ENCODE peak calls at places on chromosomes 16 and 17, in six cellular contexts. One of them, this sample, is unnamed.

GRCh38 chr16:77223184-77223583 is 24.0 kb downstream of the SYCE1L start:
- DNase-seq in H1: peak
- DNase-seq in psoas muscle: no peak
- DNase-seq in testis: peak
- DNase-seq in PC-9: no peak
- DNase-seq in activated B cell treated with CpG ODN at 0.5 μM for 24 hours: no peak
- DNase-seq in this sample: no peak

GRCh38 chr16:12463961-12464360 is 339.7 kb downstream of the CPPED1 start:
- DNase-seq in H1: no peak
- DNase-seq in psoas muscle: no peak
- DNase-seq in testis: no peak
- DNase-seq in PC-9: no peak
- DNase-seq in activated B cell treated with CpG ODN at 0.5 μM for 24 hours: no peak
- DNase-seq in this sample: no peak

GRCh38 chr16:51953541-51953940 is 593.4 kb downstream of the TOX3 start:
- DNase-seq in H1: no peak
- DNase-seq in psoas muscle: no peak
- DNase-seq in testis: no peak
- DNase-seq in PC-9: no peak
- DNase-seq in activated B cell treated with CpG ODN at 0.5 μM for 24 hours: no peak
- DNase-seq in this sample: no peak

GRCh38 chr16:57271063-57271345 is 13.5 kb downstream of the PLLP start:
- DNase-seq in H1: no peak
- DNase-seq in psoas muscle: no peak
- DNase-seq in testis: no peak
- DNase-seq in PC-9: no peak
- DNase-seq in activated B cell treated with CpG ODN at 0.5 μM for 24 hours: no peak
- DNase-seq in this sample: no peak

GRCh38 chr16:51392651-51393187 is 241.6 kb upstream of the SALL1 start:
- DNase-seq in H1: peak
- DNase-seq in psoas muscle: peak
- DNase-seq in testis: no peak
- DNase-seq in PC-9: no peak
- DNase-seq in activated B cell treated with CpG ODN at 0.5 μM for 24 hours: no peak
- DNase-seq in this sample: no peak

GRCh38 chr16:80614908-80615696 is 74.3 kb downstream of the DYNLRB2 start:
- DNase-seq in H1: peak
- DNase-seq in psoas muscle: no peak
- DNase-seq in testis: no peak
- DNase-seq in PC-9: no peak
- DNase-seq in activated B cell treated with CpG ODN at 0.5 μM for 24 hours: no peak
- DNase-seq in this sample: no peak

GRCh38 chr16:4303973-4304372 is 11.9 kb upstream of the GLIS2 start:
- DNase-seq in H1: no peak
- DNase-seq in psoas muscle: no peak
- DNase-seq in testis: no peak
- DNase-seq in PC-9: no peak
- DNase-seq in activated B cell treated with CpG ODN at 0.5 μM for 24 hours: no peak
- DNase-seq in this sample: no peak

GRCh38 chr16:88383401-88384221 is 852 bp downstream of the ZNF469 start:
- DNase-seq in H1: no peak
- DNase-seq in psoas muscle: peak
- DNase-seq in testis: peak
- DNase-seq in PC-9: peak
- DNase-seq in activated B cell treated with CpG ODN at 0.5 μM for 24 hours: peak
- DNase-seq in this sample: peak

GRCh38 chr17:18855831-18856624 is 1.9 kb upstream of the PRPSAP2 start:
- DNase-seq in H1: peak
- DNase-seq in psoas muscle: peak
- DNase-seq in testis: peak
- DNase-seq in PC-9: peak
- DNase-seq in activated B cell treated with CpG ODN at 0.5 μM for 24 hours: peak
- DNase-seq in this sample: peak

GRCh38 chr17:78820841-78821240 is 19.8 kb downstream of the USP36 start:
- DNase-seq in H1: no peak
- DNase-seq in psoas muscle: peak
- DNase-seq in testis: no peak
- DNase-seq in PC-9: no peak
- DNase-seq in activated B cell treated with CpG ODN at 0.5 μM for 24 hours: no peak
- DNase-seq in this sample: no peak

GRCh38 chr17:3950584-3950983 is 13.7 kb downstream of the ATP2A3 start:
- DNase-seq in H1: no peak
- DNase-seq in psoas muscle: no peak
- DNase-seq in testis: no peak
- DNase-seq in PC-9: no peak
- DNase-seq in activated B cell treated with CpG ODN at 0.5 μM for 24 hours: no peak
- DNase-seq in this sample: no peak

GRCh38 chr16:73778872-73779271 is 517.7 kb upstream of the PSMD7 start:
- DNase-seq in H1: no peak
- DNase-seq in psoas muscle: no peak
- DNase-seq in testis: no peak
- DNase-seq in PC-9: no peak
- DNase-seq in activated B cell treated with CpG ODN at 0.5 μM for 24 hours: no peak
- DNase-seq in this sample: no peak

GRCh38 chr17:32596666-32597065 is 109.9 kb downstream of the CDK5R1 start:
- DNase-seq in H1: no peak
- DNase-seq in psoas muscle: no peak
- DNase-seq in testis: no peak
- DNase-seq in PC-9: no peak
- DNase-seq in activated B cell treated with CpG ODN at 0.5 μM for 24 hours: no peak
- DNase-seq in this sample: no peak

GRCh38 chr17:58308173-58308984 is 20.2 kb downstream of the TSPOAP1 start:
- DNase-seq in H1: peak
- DNase-seq in psoas muscle: no peak
- DNase-seq in testis: no peak
- DNase-seq in PC-9: no peak
- DNase-seq in activated B cell treated with CpG ODN at 0.5 μM for 24 hours: no peak
- DNase-seq in this sample: no peak

GRCh38 chr16:78809535-78809934 is 710.1 kb downstream of the WWOX start:
- DNase-seq in H1: no peak
- DNase-seq in psoas muscle: no peak
- DNase-seq in testis: no peak
- DNase-seq in PC-9: no peak
- DNase-seq in activated B cell treated with CpG ODN at 0.5 μM for 24 hours: no peak
- DNase-seq in this sample: no peak

GRCh38 chr16:57993452-57993851 is 7.0 kb downstream of the ZNF319 start:
- DNase-seq in H1: no peak
- DNase-seq in psoas muscle: no peak
- DNase-seq in testis: no peak
- DNase-seq in PC-9: peak
- DNase-seq in activated B cell treated with CpG ODN at 0.5 μM for 24 hours: no peak
- DNase-seq in this sample: no peak

GRCh38 chr16:1003551-1004347 is 22.2 kb downstream of the SOX8 start:
- DNase-seq in H1: no peak
- DNase-seq in psoas muscle: no peak
- DNase-seq in testis: no peak
- DNase-seq in PC-9: no peak
- DNase-seq in activated B cell treated with CpG ODN at 0.5 μM for 24 hours: no peak
- DNase-seq in this sample: no peak

GRCh38 chr16:27646811-27647210 is 96.9 kb downstream of the KATNIP start:
- DNase-seq in H1: no peak
- DNase-seq in psoas muscle: no peak
- DNase-seq in testis: no peak
- DNase-seq in PC-9: no peak
- DNase-seq in activated B cell treated with CpG ODN at 0.5 μM for 24 hours: no peak
- DNase-seq in this sample: no peak

GRCh38 chr16:82814059-82814458 is 187.3 kb downstream of the CDH13 start:
- DNase-seq in H1: no peak
- DNase-seq in psoas muscle: no peak
- DNase-seq in testis: no peak
- DNase-seq in PC-9: no peak
- DNase-seq in activated B cell treated with CpG ODN at 0.5 μM for 24 hours: no peak
- DNase-seq in this sample: no peak

GRCh38 chr16:88274847-88275246 is 107.9 kb upstream of the ZNF469 start:
- DNase-seq in H1: no peak
- DNase-seq in psoas muscle: peak
- DNase-seq in testis: no peak
- DNase-seq in PC-9: no peak
- DNase-seq in activated B cell treated with CpG ODN at 0.5 μM for 24 hours: no peak
- DNase-seq in this sample: no peak

GRCh38 chr17:21388066-21388465 is 11.9 kb downstream of the KCNJ12 start:
- DNase-seq in H1: no peak
- DNase-seq in psoas muscle: peak
- DNase-seq in testis: no peak
- DNase-seq in PC-9: no peak
- DNase-seq in activated B cell treated with CpG ODN at 0.5 μM for 24 hours: no peak
- DNase-seq in this sample: peak

GRCh38 chr17:66967867-66968543 is 3.5 kb downstream of the CACNG4 start:
- DNase-seq in H1: no peak
- DNase-seq in psoas muscle: no peak
- DNase-seq in testis: no peak
- DNase-seq in PC-9: no peak
- DNase-seq in activated B cell treated with CpG ODN at 0.5 μM for 24 hours: no peak
- DNase-seq in this sample: no peak

GRCh38 chr17:20116683-20117309 is 107.6 kb downstream of the SPECC1 start:
- DNase-seq in H1: no peak
- DNase-seq in psoas muscle: no peak
- DNase-seq in testis: peak
- DNase-seq in PC-9: peak
- DNase-seq in activated B cell treated with CpG ODN at 0.5 μM for 24 hours: peak
- DNase-seq in this sample: no peak

GRCh38 chr16:2471016-2471652 is at the start of gene NTN3:
- DNase-seq in H1: peak
- DNase-seq in psoas muscle: no peak
- DNase-seq in testis: no peak
- DNase-seq in PC-9: peak
- DNase-seq in activated B cell treated with CpG ODN at 0.5 μM for 24 hours: no peak
- DNase-seq in this sample: no peak

GRCh38 chr17:80349437-80350160 is 65.4 kb upstream of the ENDOV start:
- DNase-seq in H1: no peak
- DNase-seq in psoas muscle: peak
- DNase-seq in testis: no peak
- DNase-seq in PC-9: no peak
- DNase-seq in activated B cell treated with CpG ODN at 0.5 μM for 24 hours: no peak
- DNase-seq in this sample: no peak

GRCh38 chr17:58231644-58232043 is 6.7 kb upstream of the LPO start:
- DNase-seq in H1: no peak
- DNase-seq in psoas muscle: no peak
- DNase-seq in testis: no peak
- DNase-seq in PC-9: no peak
- DNase-seq in activated B cell treated with CpG ODN at 0.5 μM for 24 hours: no peak
- DNase-seq in this sample: no peak

GRCh38 chr17:42608692-42609181 is 437 bp downstream of the RETREG3 start:
- DNase-seq in H1: no peak
- DNase-seq in psoas muscle: peak
- DNase-seq in testis: no peak
- DNase-seq in PC-9: no peak
- DNase-seq in activated B cell treated with CpG ODN at 0.5 μM for 24 hours: no peak
- DNase-seq in this sample: no peak

GRCh38 chr16:66483689-66484452 is 56.8 kb downstream of the BEAN1 start:
- DNase-seq in H1: peak
- DNase-seq in psoas muscle: peak
- DNase-seq in testis: peak
- DNase-seq in PC-9: peak
- DNase-seq in activated B cell treated with CpG ODN at 0.5 μM for 24 hours: peak
- DNase-seq in this sample: peak

GRCh38 chr17:47895856-47896671 is at the start of gene SP2:
- DNase-seq in H1: peak
- DNase-seq in psoas muscle: peak
- DNase-seq in testis: peak
- DNase-seq in PC-9: peak
- DNase-seq in activated B cell treated with CpG ODN at 0.5 μM for 24 hours: peak
- DNase-seq in this sample: peak
- TF ChIP-seq CTCF in H1: no peak
- TF ChIP-seq CTCF in psoas muscle: peak
- TF ChIP-seq CTCF in testis: peak
- TF ChIP-seq CTCF in PC-9: peak
- TF ChIP-seq CTCF in activated B cell treated with CpG ODN at 0.5 μM for 24 hours: no peak
- TF ChIP-seq CTCF in this sample: peak

GRCh38 chr17:37048806-37049205 is 100.1 kb downstream of the AATF start:
- DNase-seq in H1: no peak
- DNase-seq in psoas muscle: no peak
- DNase-seq in testis: no peak
- DNase-seq in PC-9: no peak
- DNase-seq in activated B cell treated with CpG ODN at 0.5 μM for 24 hours: no peak
- DNase-seq in this sample: no peak

GRCh38 chr17:37051839-37052238 is 103.1 kb downstream of the AATF start:
- DNase-seq in H1: no peak
- DNase-seq in psoas muscle: no peak
- DNase-seq in testis: no peak
- DNase-seq in PC-9: no peak
- DNase-seq in activated B cell treated with CpG ODN at 0.5 μM for 24 hours: no peak
- DNase-seq in this sample: no peak

GRCh38 chr17:37054894-37055293 is 106.1 kb downstream of the AATF start:
- DNase-seq in H1: no peak
- DNase-seq in psoas muscle: no peak
- DNase-seq in testis: no peak
- DNase-seq in PC-9: no peak
- DNase-seq in activated B cell treated with CpG ODN at 0.5 μM for 24 hours: no peak
- DNase-seq in this sample: no peak

GRCh38 chr17:37047631-37048104 is 98.9 kb downstream of the AATF start:
- DNase-seq in H1: peak
- DNase-seq in psoas muscle: peak
- DNase-seq in testis: peak
- DNase-seq in PC-9: peak
- DNase-seq in activated B cell treated with CpG ODN at 0.5 μM for 24 hours: peak
- DNase-seq in this sample: peak

GRCh38 chr17:37050905-37051304 is 102.2 kb downstream of the AATF start:
- DNase-seq in H1: no peak
- DNase-seq in psoas muscle: no peak
- DNase-seq in testis: no peak
- DNase-seq in PC-9: no peak
- DNase-seq in activated B cell treated with CpG ODN at 0.5 μM for 24 hours: no peak
- DNase-seq in this sample: no peak
- TF ChIP-seq CTCF in H1: no peak
- TF ChIP-seq CTCF in psoas muscle: no peak
- TF ChIP-seq CTCF in testis: no peak
- TF ChIP-seq CTCF in PC-9: no peak
- TF ChIP-seq CTCF in activated B cell treated with CpG ODN at 0.5 μM for 24 hours: no peak
- TF ChIP-seq CTCF in this sample: no peak

DNA sequence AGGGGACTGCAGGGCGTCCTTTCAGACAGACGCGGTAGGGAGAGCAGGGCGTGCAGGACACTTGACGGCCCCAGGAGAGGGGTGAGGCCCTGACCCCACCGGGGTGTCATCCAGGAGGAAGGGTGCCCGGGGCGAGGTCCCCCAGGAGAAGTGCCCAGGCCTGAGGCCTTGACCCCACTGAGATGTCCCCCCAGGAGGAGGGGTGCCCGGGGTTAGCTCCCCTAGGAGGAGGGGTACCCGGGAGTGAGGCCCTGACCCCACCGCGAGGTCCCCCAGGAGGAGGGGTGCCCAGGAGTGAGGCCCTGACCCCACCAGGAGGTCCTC is 27.2 kb upstream of the METRNL start:
- DNase-seq in H1: no peak
- DNase-seq in psoas muscle: no peak
- DNase-seq in testis: no peak
- DNase-seq in PC-9: no peak
- DNase-seq in activated B cell treated with CpG ODN at 0.5 μM for 24 hours: no peak
- DNase-seq in this sample: no peak
- TF ChIP-seq CTCF in H1: no peak
- TF ChIP-seq CTCF in psoas muscle: no peak
- TF ChIP-seq CTCF in testis: no peak
- TF ChIP-seq CTCF in PC-9: no peak
- TF ChIP-seq CTCF in activated B cell treated with CpG ODN at 0.5 μM for 24 hours: no peak
- TF ChIP-seq CTCF in this sample: no peak

GRCh38 chr17:7555320-7555948 is 3.1 kb upstream of the TNFSF13 start:
- DNase-seq in H1: peak
- DNase-seq in psoas muscle: no peak
- DNase-seq in testis: no peak
- DNase-seq in PC-9: no peak
- DNase-seq in activated B cell treated with CpG ODN at 0.5 μM for 24 hours: no peak
- DNase-seq in this sample: no peak
- TF ChIP-seq CTCF in H1: no peak
- TF ChIP-seq CTCF in psoas muscle: no peak
- TF ChIP-seq CTCF in testis: no peak
- TF ChIP-seq CTCF in PC-9: no peak
- TF ChIP-seq CTCF in activated B cell treated with CpG ODN at 0.5 μM for 24 hours: no peak
- TF ChIP-seq CTCF in this sample: no peak